ENCODE peak calls at places on chromosomes 3 and 15, in four cellular contexts. F is AG10803, Q is IMR-90, A is ovary. L is an unnamed sample.

GRCh38 chr3:55500555-55501340 is 13.6 kb upstream of the WNT5A start:
- DNase-seq in Q (peak; percentile 60), A (no peak), F (no peak), L (no peak)

GRCh38 chr3:29169456-29169855 is 111.4 kb upstream of the RBMS3 start:
- DNase-seq in Q (no peak), A (no peak), F (no peak), L (no peak)

GRCh38 chr15:74134387-74135027 is 4.1 kb downstream of the ISLR2 start:
- DNase-seq in A (peak; percentile 23), Q (peak; percentile 23), F (peak; percentile 45), L (no peak)

GRCh38 chr3:44050867-44051266 is 190.8 kb upstream of the TOPAZ1 start:
- DNase-seq in F (no peak), Q (no peak), A (no peak), L (no peak)

GRCh38 chr15:25787855-25788521 is 75.1 kb downstream of the ATP10A start:
- DNase-seq in Q (peak; percentile 63), F (peak; percentile 73), A (peak; percentile 20), L (no peak)

GRCh38 chr15:36499751-36500389 is 79.6 kb upstream of the CDIN1 start:
- DNase-seq in Q (peak; percentile 20), F (no peak), A (no peak), L (no peak)

GRCh38 chr15:50758712-50759205 is 6.7 kb downstream of the SPPL2A start:
- DNase-seq in F (no peak), Q (peak; percentile 28), A (no peak), L (no peak)

GRCh38 chr3:10919636-10920035 is 72.9 kb upstream of the SLC6A1 start:
- DNase-seq in Q (no peak), F (no peak), A (no peak), L (no peak)

GRCh38 chr3:90102146-90102545 is 994.7 kb downstream of the EPHA3 start:
- DNase-seq in F (no peak), A (no peak), Q (no peak), L (no peak)

GRCh38 chr3:112687621-112688020 is 46.7 kb upstream of the CCDC80 start:
- DNase-seq in Q (no peak), A (no peak), F (no peak), L (no peak)

DNA sequence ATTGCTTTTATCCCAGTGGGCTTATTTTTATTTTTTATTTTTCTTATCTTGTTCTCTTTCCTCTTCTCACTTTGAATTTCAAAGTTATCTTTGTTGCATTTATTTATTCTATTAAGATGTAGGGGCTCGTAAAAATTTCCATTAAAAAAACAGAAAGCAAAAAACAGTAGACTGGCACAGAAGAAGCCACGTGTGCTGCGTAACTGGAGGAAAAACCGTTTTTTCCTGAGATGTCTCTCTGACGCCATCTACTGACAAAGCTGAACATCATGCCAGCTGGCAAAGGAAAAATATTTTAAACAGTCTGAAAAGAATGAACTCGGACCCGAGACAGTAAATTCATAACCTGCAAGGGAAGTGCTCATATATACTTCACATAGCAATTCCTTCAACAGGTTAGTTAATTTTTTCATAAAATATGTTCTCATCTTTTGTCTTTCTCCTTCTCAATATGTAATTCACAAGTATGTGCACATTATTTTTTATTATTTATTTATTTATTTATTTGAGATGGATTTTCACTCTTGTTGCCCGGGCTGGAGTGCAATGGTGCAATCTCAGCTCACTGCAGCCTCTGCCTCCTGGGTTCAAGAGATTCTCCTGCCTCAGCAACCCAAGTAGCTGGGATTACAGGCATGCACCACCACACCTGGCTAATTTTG is 10.5 kb upstream of the MFSD1 start:
- DNase-seq in Q (peak; percentile 86), A (no peak), F (peak; percentile 77), L (peak; percentile 45)
- H3K4me3 ChIP-seq in Q (no peak overlapping the region), A (peak overlapping the region; percentile 21), F (peak overlapping the region; percentile 1), L (no peak overlapping the region)

GRCh38 chr3:52529376-52530333 is 4.0 kb downstream of the NT5DC2 start:
- DNase-seq in A (no peak), F (peak; percentile 47), Q (peak; percentile 46), L (no peak)
- H3K4me3 ChIP-seq in A (no peak overlapping the region), F (no peak overlapping the region), Q (no peak overlapping the region), L (no peak overlapping the region)

GRCh38 chr3:100518983-100519382 is 26.6 kb downstream of the TMEM45A start:
- DNase-seq in Q (peak; percentile 30), F (peak; percentile 53), A (no peak), L (no peak)
- H3K4me3 ChIP-seq in Q (no peak overlapping the region), F (no peak overlapping the region), A (no peak overlapping the region), L (no peak overlapping the region)

DNA sequence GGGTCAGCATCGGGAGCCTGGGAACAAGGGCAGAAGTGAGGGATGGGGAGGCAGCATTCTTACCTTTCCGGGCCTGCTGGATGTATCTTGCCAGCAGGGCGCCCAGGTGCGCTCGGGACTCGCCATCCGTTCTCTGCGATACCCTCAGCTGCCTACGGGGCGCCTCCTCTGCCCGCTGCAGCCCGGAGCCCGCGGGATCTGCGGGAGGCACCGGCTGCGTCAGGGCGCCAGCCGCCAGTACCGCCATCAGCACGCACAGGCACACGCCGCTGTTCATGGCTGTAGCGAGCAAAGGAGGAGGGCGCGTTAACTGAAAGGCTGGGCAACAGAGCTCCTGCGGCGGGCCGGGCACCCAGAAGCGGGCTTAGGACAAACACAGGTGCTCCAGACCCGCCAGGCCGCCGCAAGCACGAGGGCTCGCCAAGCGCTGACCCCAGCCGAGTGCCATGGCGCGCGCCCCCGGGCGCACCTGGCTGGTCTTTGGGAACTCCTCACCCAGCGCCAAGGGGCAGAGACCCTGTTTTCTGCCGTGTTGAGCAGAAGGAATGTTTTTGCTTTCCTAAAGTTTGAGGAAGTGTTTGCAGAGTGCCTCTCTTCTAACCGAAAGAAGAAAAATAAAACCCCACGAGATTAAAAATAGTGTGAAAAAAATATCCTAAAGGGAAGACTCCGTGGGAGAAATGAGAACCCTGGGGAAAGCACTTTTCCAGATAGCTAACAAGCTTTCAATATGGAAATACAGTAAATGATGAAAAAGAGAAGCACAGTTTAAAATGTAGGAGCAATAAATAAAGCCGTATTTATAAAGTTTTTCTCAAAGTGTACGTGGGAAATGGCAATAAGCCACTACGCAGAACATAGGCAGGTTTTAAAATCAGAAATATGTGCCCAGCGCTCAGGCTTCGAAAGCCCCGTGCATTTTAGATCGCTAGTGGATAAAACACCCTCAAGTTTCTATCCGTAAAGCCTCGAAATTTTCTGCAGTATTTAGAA is 2.3 kb downstream of the CCK start:
- DNase-seq in F (no peak), A (no peak), Q (no peak), L (no peak)
- H3K4me3 ChIP-seq in F (no peak overlapping the region), A (no peak overlapping the region), Q (no peak overlapping the region), L (no peak overlapping the region)

DNA sequence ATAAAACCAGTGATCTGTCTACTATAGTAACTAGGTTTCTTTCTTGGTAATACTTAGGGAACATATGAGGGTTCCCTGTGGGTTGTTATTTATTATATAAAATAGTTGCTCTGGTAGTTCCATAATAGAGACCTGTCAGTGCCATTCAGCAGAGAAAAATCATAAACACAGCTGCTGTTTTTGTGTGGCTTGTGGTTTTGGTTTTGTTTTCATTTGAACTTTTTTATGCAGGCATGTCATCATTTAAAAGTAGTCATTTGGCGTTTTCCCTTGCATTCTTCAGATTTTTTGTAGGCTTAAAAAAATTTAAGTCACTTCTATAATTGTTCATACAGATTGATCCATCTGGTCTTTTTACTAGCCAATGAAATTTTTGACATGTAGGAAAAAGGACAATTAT is 47.9 kb downstream of the PIK3CA start:
- DNase-seq in Q (peak; percentile 89), F (peak; percentile 83), A (no peak), L (peak; percentile 32)
- H3K4me3 ChIP-seq in Q (no peak overlapping the region), F (no peak overlapping the region), A (no peak overlapping the region), L (no peak overlapping the region)